ENCODE peak calls at places on chromosomes 11 and 22, in seven cellular contexts. J is G401; V is caudate nucleus; F is ovary; N is activated CD8-positive, alpha-beta memory T cell treated with anti-CD3 and anti-CD28 coated beads for 24 hours; G is fibroblast of gingiva; A is endothelial cell. T is an unnamed sample.

GRCh38 chr11:117796456-117797428 is at the start of gene DSCAML1:
- DNase-seq in F (no peak), J (peak), N (peak), V (no peak), G (no peak), A (peak), T (no peak)

GRCh38 chr22:39715778-39716495 is 145.4 kb downstream of the CACNA1I start:
- DNase-seq in A (no peak), J (no peak), V (no peak), G (no peak), N (no peak), F (no peak), T (no peak)

GRCh38 chr22:30829901-30830550 is 135.4 kb downstream of the OSBP2 start:
- DNase-seq in N (no peak), A (no peak), G (peak), J (no peak), F (no peak), V (no peak), T (no peak)

GRCh38 chr11:118610773-118611432 is 3.5 kb downstream of the PHLDB1 start:
- DNase-seq in N (peak), A (peak), J (peak), F (peak), G (peak), V (no peak), T (peak)

GRCh38 chr11:119093951-119094815 is 7.5 kb downstream of the DPAGT1 start:
- DNase-seq in F (peak), A (peak), V (no peak), J (no peak), N (no peak), G (peak), T (peak)

GRCh38 chr11:133905677-133906156 is 51.1 kb downstream of the IGSF9B start:
- DNase-seq in J (no peak), N (no peak), G (no peak), F (no peak), A (no peak), V (no peak), T (no peak)

GRCh38 chr11:27241316-27242122 is 121.5 kb downstream of the CCDC34 start:
- DNase-seq in V (no peak), G (peak), A (no peak), J (no peak), N (no peak), F (no peak), T (peak)

GRCh38 chr11:33585564-33585963 is 115.1 kb downstream of the C11orf91 start:
- DNase-seq in F (no peak), J (no peak), G (no peak), A (no peak), V (no peak), N (no peak), T (no peak)

GRCh38 chr22:49827307-49827852 is 293 bp downstream of the BRD1 start:
- DNase-seq in J (no peak), F (no peak), V (no peak), G (peak), N (no peak), A (no peak), T (peak)

GRCh38 chr11:10892250-10892649 is 34.4 kb upstream of the ZBED5 start:
- DNase-seq in A (no peak), G (no peak), F (no peak), J (no peak), V (no peak), N (no peak), T (no peak)

GRCh38 chr11:100687032-100687629 is at the start of gene ARHGAP42:
- DNase-seq in N (peak), F (peak), J (peak), G (peak), A (peak), V (no peak), T (peak)

GRCh38 chr11:126438691-126439090 is 83.2 kb downstream of the ST3GAL4 start:
- DNase-seq in F (no peak), V (no peak), J (no peak), G (no peak), A (no peak), N (no peak), T (no peak)

GRCh38 chr22:31148953-31149627 is 8.8 kb upstream of the PLA2G3 start:
- DNase-seq in N (no peak), G (peak), J (peak), A (peak), F (peak), V (no peak), T (peak)

GRCh38 chr22:29480512-29481264 is 670 bp downstream of the NEFH start:
- DNase-seq in V (no peak), N (peak), F (peak), J (peak), G (peak), A (peak), T (peak)

GRCh38 chr11:35629914-35630313 is 11.7 kb downstream of the FJX1 start:
- DNase-seq in F (no peak), A (no peak), V (no peak), G (peak), J (peak), N (no peak), T (no peak)

GRCh38 chr11:120807414-120808150 is 216.3 kb upstream of the TBCEL start:
- DNase-seq in J (no peak), N (no peak), F (no peak), A (no peak), V (no peak), G (peak), T (no peak)

GRCh38 chr11:27972432-27973170 is 135.4 kb downstream of the KIF18A start:
- DNase-seq in N (no peak), V (no peak), J (peak), G (no peak), A (no peak), F (no peak), T (no peak)

GRCh38 chr22:31857247-31857646 is 87.1 kb upstream of the YWHAH start:
- DNase-seq in N (no peak), J (peak), V (no peak), F (no peak), A (peak), G (no peak), T (no peak)

GRCh38 chr22:37418627-37419369 is 8.5 kb downstream of the ELFN2 start:
- DNase-seq in J (no peak), V (no peak), A (no peak), G (no peak), F (no peak), N (no peak), T (no peak)

GRCh38 chr11:14417186-14417585 is 58.2 kb upstream of the RRAS2 start:
- DNase-seq in N (no peak), F (no peak), J (no peak), V (no peak), A (no peak), G (peak), T (no peak)

T was measured in erythroblast.